ENCODE peak calls at places on chromosomes 13 and 19, in seven cellular contexts. One of them, this sample, is unnamed.

GRCh38 chr19:39498262-39499081 is at the start of gene DLL3:
- DNase-seq in AG09309: no peak
- DNase-seq in psoas muscle: no peak
- DNase-seq in CD4-positive, CD25-positive, alpha-beta regulatory T cell: peak
- DNase-seq in HFFc6: peak
- DNase-seq in hippocampal formation: no peak
- DNase-seq in lower leg skin: no peak
- DNase-seq in this sample: no peak

GRCh38 chr13:48233886-48234488 is 981 bp downstream of the ITM2B start:
- DNase-seq in AG09309: no peak
- DNase-seq in psoas muscle: no peak
- DNase-seq in CD4-positive, CD25-positive, alpha-beta regulatory T cell: no peak
- DNase-seq in HFFc6: no peak
- DNase-seq in hippocampal formation: no peak
- DNase-seq in lower leg skin: no peak
- DNase-seq in this sample: no peak

GRCh38 chr13:39254606-39255005 is 216.3 kb downstream of the NHLRC3 start:
- DNase-seq in AG09309: no peak
- DNase-seq in psoas muscle: no peak
- DNase-seq in CD4-positive, CD25-positive, alpha-beta regulatory T cell: no peak
- DNase-seq in HFFc6: no peak
- DNase-seq in hippocampal formation: no peak
- DNase-seq in lower leg skin: no peak
- DNase-seq in this sample: no peak

GRCh38 chr19:56751078-56751489 is 79.5 kb upstream of the ZNF835 start:
- DNase-seq in AG09309: no peak
- DNase-seq in psoas muscle: no peak
- DNase-seq in CD4-positive, CD25-positive, alpha-beta regulatory T cell: no peak
- DNase-seq in HFFc6: no peak
- DNase-seq in hippocampal formation: peak
- DNase-seq in lower leg skin: no peak
- DNase-seq in this sample: no peak

GRCh38 chr13:106619688-106620555 is 52.0 kb upstream of the ARGLU1 start:
- DNase-seq in AG09309: peak
- DNase-seq in psoas muscle: no peak
- DNase-seq in CD4-positive, CD25-positive, alpha-beta regulatory T cell: peak
- DNase-seq in HFFc6: peak
- DNase-seq in hippocampal formation: peak
- DNase-seq in lower leg skin: peak
- DNase-seq in this sample: no peak

GRCh38 chr13:79709526-79709925 is 228.6 kb downstream of the NDFIP2 start:
- DNase-seq in AG09309: peak
- DNase-seq in psoas muscle: no peak
- DNase-seq in CD4-positive, CD25-positive, alpha-beta regulatory T cell: no peak
- DNase-seq in HFFc6: peak
- DNase-seq in hippocampal formation: no peak
- DNase-seq in lower leg skin: no peak
- DNase-seq in this sample: no peak

GRCh38 chr19:46773018-46773399 is 15.4 kb downstream of the SLC1A5 start:
- DNase-seq in AG09309: no peak
- DNase-seq in psoas muscle: no peak
- DNase-seq in CD4-positive, CD25-positive, alpha-beta regulatory T cell: no peak
- DNase-seq in HFFc6: no peak
- DNase-seq in hippocampal formation: no peak
- DNase-seq in lower leg skin: no peak
- DNase-seq in this sample: no peak

GRCh38 chr13:107835339-107836018 is 379.9 kb downstream of the LIG4 start:
- DNase-seq in AG09309: peak
- DNase-seq in psoas muscle: no peak
- DNase-seq in CD4-positive, CD25-positive, alpha-beta regulatory T cell: no peak
- DNase-seq in HFFc6: no peak
- DNase-seq in hippocampal formation: no peak
- DNase-seq in lower leg skin: no peak
- DNase-seq in this sample: no peak

GRCh38 chr13:41254902-41255301 is 8.5 kb downstream of the MTRF1 start:
- DNase-seq in AG09309: no peak
- DNase-seq in psoas muscle: no peak
- DNase-seq in CD4-positive, CD25-positive, alpha-beta regulatory T cell: no peak
- DNase-seq in HFFc6: no peak
- DNase-seq in hippocampal formation: no peak
- DNase-seq in lower leg skin: no peak
- DNase-seq in this sample: no peak

GRCh38 chr13:65057986-65058385 is 2172.2 kb downstream of the PCDH9 start:
- DNase-seq in AG09309: no peak
- DNase-seq in psoas muscle: no peak
- DNase-seq in CD4-positive, CD25-positive, alpha-beta regulatory T cell: no peak
- DNase-seq in HFFc6: no peak
- DNase-seq in hippocampal formation: no peak
- DNase-seq in lower leg skin: no peak
- DNase-seq in this sample: no peak

GRCh38 chr13:27242642-27243185 is 8.6 kb upstream of the RPL21 start:
- DNase-seq in AG09309: no peak
- DNase-seq in psoas muscle: no peak
- DNase-seq in CD4-positive, CD25-positive, alpha-beta regulatory T cell: no peak
- DNase-seq in HFFc6: no peak
- DNase-seq in hippocampal formation: no peak
- DNase-seq in lower leg skin: no peak
- DNase-seq in this sample: no peak

GRCh38 chr13:43516401-43516826 is 270.4 kb downstream of the ENOX1 start:
- DNase-seq in AG09309: peak
- DNase-seq in psoas muscle: no peak
- DNase-seq in CD4-positive, CD25-positive, alpha-beta regulatory T cell: no peak
- DNase-seq in HFFc6: peak
- DNase-seq in hippocampal formation: no peak
- DNase-seq in lower leg skin: no peak
- DNase-seq in this sample: no peak

GRCh38 chr19:52566588-52566987 is 3.5 kb upstream of the ZNF701 start:
- DNase-seq in AG09309: no peak
- DNase-seq in psoas muscle: no peak
- DNase-seq in CD4-positive, CD25-positive, alpha-beta regulatory T cell: no peak
- DNase-seq in HFFc6: peak
- DNase-seq in hippocampal formation: no peak
- DNase-seq in lower leg skin: no peak
- DNase-seq in this sample: no peak

GRCh38 chr13:79258489-79258888 is 147.6 kb downstream of the RBM26 start:
- DNase-seq in AG09309: no peak
- DNase-seq in psoas muscle: no peak
- DNase-seq in CD4-positive, CD25-positive, alpha-beta regulatory T cell: no peak
- DNase-seq in HFFc6: no peak
- DNase-seq in hippocampal formation: no peak
- DNase-seq in lower leg skin: no peak
- DNase-seq in this sample: no peak

GRCh38 chr13:20994441-20994821 is 67.0 kb downstream of the LATS2 start:
- DNase-seq in AG09309: no peak
- DNase-seq in psoas muscle: no peak
- DNase-seq in CD4-positive, CD25-positive, alpha-beta regulatory T cell: no peak
- DNase-seq in HFFc6: no peak
- DNase-seq in hippocampal formation: no peak
- DNase-seq in lower leg skin: peak
- DNase-seq in this sample: no peak

GRCh38 chr19:47158879-47159509 is 28.4 kb downstream of the SAE1 start:
- DNase-seq in AG09309: no peak
- DNase-seq in psoas muscle: no peak
- DNase-seq in CD4-positive, CD25-positive, alpha-beta regulatory T cell: peak
- DNase-seq in HFFc6: no peak
- DNase-seq in hippocampal formation: no peak
- DNase-seq in lower leg skin: no peak
- DNase-seq in this sample: no peak

GRCh38 chr13:25727250-25727649 is 324.6 kb downstream of the SHISA2 start:
- DNase-seq in AG09309: no peak
- DNase-seq in psoas muscle: no peak
- DNase-seq in CD4-positive, CD25-positive, alpha-beta regulatory T cell: no peak
- DNase-seq in HFFc6: no peak
- DNase-seq in hippocampal formation: no peak
- DNase-seq in lower leg skin: no peak
- DNase-seq in this sample: no peak

GRCh38 chr19:46351241-46352041 is 4.6 kb downstream of the PPP5C start:
- DNase-seq in AG09309: no peak
- DNase-seq in psoas muscle: peak
- DNase-seq in CD4-positive, CD25-positive, alpha-beta regulatory T cell: peak
- DNase-seq in HFFc6: peak
- DNase-seq in hippocampal formation: no peak
- DNase-seq in lower leg skin: no peak
- DNase-seq in this sample: no peak

GRCh38 chr19:57302020-57302465 is 18.2 kb upstream of the ZNF543 start:
- DNase-seq in AG09309: peak
- DNase-seq in psoas muscle: peak
- DNase-seq in CD4-positive, CD25-positive, alpha-beta regulatory T cell: no peak
- DNase-seq in HFFc6: peak
- DNase-seq in hippocampal formation: no peak
- DNase-seq in lower leg skin: no peak
- DNase-seq in this sample: no peak

GRCh38 chr19:42279148-42279901 is 10.3 kb downstream of the CIC start:
- DNase-seq in AG09309: no peak
- DNase-seq in psoas muscle: no peak
- DNase-seq in CD4-positive, CD25-positive, alpha-beta regulatory T cell: no peak
- DNase-seq in HFFc6: no peak
- DNase-seq in hippocampal formation: no peak
- DNase-seq in lower leg skin: no peak
- DNase-seq in this sample: no peak

GRCh38 chr19:56137405-56137804 is 3.7 kb upstream of the ZNF444 start:
- DNase-seq in AG09309: no peak
- DNase-seq in psoas muscle: no peak
- DNase-seq in CD4-positive, CD25-positive, alpha-beta regulatory T cell: no peak
- DNase-seq in HFFc6: no peak
- DNase-seq in hippocampal formation: no peak
- DNase-seq in lower leg skin: no peak
- DNase-seq in this sample: no peak